ENCODE peak calls at places on chromosomes 1 and 21, in six cellular contexts. N is brain microvascular endothelial cell, G is fibroblast of villous mesenchyme, F is testis, D is astrocyte of the spinal cord, J is adrenal gland. U is an unnamed sample.

GRCh38 chr1:213414901-213415300 is 363.9 kb downstream of the RPS6KC1 start:
- DNase-seq in D (no peak), G (no peak), F (no peak), J (no peak), N (no peak), U (no peak)

GRCh38 chr1:22711071-22711470 is 432 bp downstream of the EPHB2 start:
- DNase-seq in F (no peak), D (no peak), G (no peak), J (no peak), N (no peak), U (no peak)

GRCh38 chr1:23772854-23773242 is 5.4 kb upstream of the PITHD1 start:
- DNase-seq in D (no peak), J (peak; percentile 35), F (no peak), G (no peak), N (no peak), U (no peak)

GRCh38 chr1:225767591-225768540 is 9.8 kb upstream of the SRP9 start:
- DNase-seq in J (peak; percentile 78), G (peak; percentile 87), N (no peak), D (peak; percentile 66), F (peak; percentile 89), U (no peak)

GRCh38 chr1:117574206-117574835 is 31.5 kb upstream of the TENT5C start:
- DNase-seq in J (no peak), F (no peak), N (no peak), D (no peak), G (no peak), U (peak; percentile 68)

GRCh38 chr1:219041819-219042218 is 131.9 kb upstream of the LYPLAL1 start:
- DNase-seq in F (peak; percentile 63), J (no peak), G (peak; percentile 12), D (peak; percentile 68), N (peak; percentile 92), U (no peak)

GRCh38 chr1:91502882-91503184 is 2.2 kb downstream of the CDC7 start:
- DNase-seq in N (peak; percentile 9), D (peak; percentile 41), J (no peak), G (no peak), F (no peak), U (no peak)

GRCh38 chr1:235515844-235516512 is 11.7 kb upstream of the B3GALNT2 start:
- DNase-seq in J (no peak), D (no peak), N (no peak), G (no peak), F (no peak), U (no peak)

GRCh38 chr1:38817958-38818705 is 41.4 kb downstream of the RRAGC start:
- DNase-seq in D (no peak), F (peak; percentile 51), N (no peak), G (peak; percentile 28), J (no peak), U (no peak)

GRCh38 chr1:230312676-230313075 is 113.5 kb downstream of the PGBD5 start:
- DNase-seq in D (no peak), F (no peak), N (no peak), G (no peak), J (no peak), U (no peak)

GRCh38 chr21:45515241-45516061 is 26.8 kb downstream of the SLC19A1 start:
- DNase-seq in D (no peak), G (no peak), J (no peak), F (no peak), N (no peak), U (no peak)

GRCh38 chr1:178011101-178011828 is 41.4 kb upstream of the SEC16B start:
- DNase-seq in F (no peak), D (peak; percentile 36), G (no peak), N (peak; percentile 69), J (no peak), U (no peak)

GRCh38 chr1:40332695-40333094 is 15.6 kb upstream of the COL9A2 start:
- DNase-seq in F (no peak), J (no peak), D (no peak), N (no peak), G (no peak), U (no peak)

GRCh38 chr1:14778882-14779594 is 180.6 kb downstream of the KAZN start:
- DNase-seq in G (peak; percentile 4), J (peak; percentile 54), D (no peak), F (peak; percentile 48), N (peak; percentile 12), U (no peak)

GRCh38 chr1:109598156-109598555 is 21.3 kb downstream of the GNAT2 start:
- DNase-seq in G (no peak), F (no peak), N (no peak), D (no peak), J (no peak), U (no peak)

GRCh38 chr1:109595540-109595939 is 23.9 kb downstream of the GNAT2 start:
- DNase-seq in J (no peak), F (no peak), G (peak; percentile 52), N (no peak), D (no peak), U (no peak)

GRCh38 chr1:109603229-109603628 is 16.2 kb downstream of the GNAT2 start:
- DNase-seq in F (no peak), N (no peak), J (no peak), D (no peak), G (no peak), U (no peak)

DNA sequence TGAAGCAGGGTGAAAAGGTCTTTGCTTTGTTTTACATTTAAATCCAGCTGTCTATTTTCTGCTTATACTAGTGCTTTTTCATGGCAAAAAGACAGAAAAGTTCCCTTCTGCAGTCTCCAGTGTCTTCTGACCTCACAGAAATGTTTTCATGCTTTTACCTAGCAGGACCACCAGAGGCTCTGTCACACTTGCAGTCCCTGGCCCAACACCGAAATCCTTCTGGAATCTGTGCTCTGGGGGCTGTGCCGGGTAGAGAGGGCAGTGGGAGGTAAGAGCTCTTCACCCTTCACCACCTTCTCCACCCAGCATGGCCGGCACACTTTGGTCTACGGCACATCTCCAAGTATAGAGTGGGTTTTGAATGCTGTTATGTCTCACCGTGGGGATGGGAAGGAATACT is 20.8 kb downstream of the GNAT2 start:
- DNase-seq in N (no peak), F (no peak), G (no peak), D (no peak), J (no peak), U (no peak)
- TF ChIP-seq CTCF in N (peak; percentile 53), F (no peak), G (peak; percentile 21), D (peak; percentile 33), J (no peak), U (no peak)

GRCh38 chr1:81594211-81594610 is 206.5 kb upstream of the ADGRL2 start:
- DNase-seq in J (no peak), D (no peak), N (no peak), F (no peak), G (no peak), U (no peak)
- H3K4me3 ChIP-seq in J (no peak overlapping the region), D (no peak overlapping the region), N (no peak overlapping the region), F (no peak overlapping the region), G (no peak overlapping the region), U (no peak overlapping the region)

GRCh38 chr1:221741971-221742554 is at the start of gene DUSP10:
- DNase-seq in N (peak; percentile 100), F (peak; percentile 100), J (peak; percentile 100), D (peak; percentile 100), G (peak; percentile 100), U (peak; percentile 99)
- TF ChIP-seq CTCF in N (peak; percentile 11), F (no peak), J (no peak), D (peak; percentile 10), G (no peak), U (no peak)

GRCh38 chr1:2557146-2558029 is 1.2 kb downstream of the TNFRSF14 start:
- DNase-seq in F (no peak), J (no peak), N (no peak), D (no peak), G (no peak), U (no peak)

GRCh38 chr1:2555634-2556276 is 416 bp upstream of the TNFRSF14 start:
- DNase-seq in G (peak; percentile 76), J (peak; percentile 93), N (no peak), F (peak; percentile 86), D (no peak), U (no peak)

GRCh38 chr1:2554621-2555387 is 1.4 kb upstream of the TNFRSF14 start:
- DNase-seq in J (no peak), D (no peak), F (no peak), G (no peak), N (no peak), U (no peak)

GRCh38 chr1:2558030-2558400 is 1.8 kb downstream of the TNFRSF14 start:
- DNase-seq in N (no peak), F (no peak), J (no peak), D (no peak), G (no peak), U (no peak)

DNA sequence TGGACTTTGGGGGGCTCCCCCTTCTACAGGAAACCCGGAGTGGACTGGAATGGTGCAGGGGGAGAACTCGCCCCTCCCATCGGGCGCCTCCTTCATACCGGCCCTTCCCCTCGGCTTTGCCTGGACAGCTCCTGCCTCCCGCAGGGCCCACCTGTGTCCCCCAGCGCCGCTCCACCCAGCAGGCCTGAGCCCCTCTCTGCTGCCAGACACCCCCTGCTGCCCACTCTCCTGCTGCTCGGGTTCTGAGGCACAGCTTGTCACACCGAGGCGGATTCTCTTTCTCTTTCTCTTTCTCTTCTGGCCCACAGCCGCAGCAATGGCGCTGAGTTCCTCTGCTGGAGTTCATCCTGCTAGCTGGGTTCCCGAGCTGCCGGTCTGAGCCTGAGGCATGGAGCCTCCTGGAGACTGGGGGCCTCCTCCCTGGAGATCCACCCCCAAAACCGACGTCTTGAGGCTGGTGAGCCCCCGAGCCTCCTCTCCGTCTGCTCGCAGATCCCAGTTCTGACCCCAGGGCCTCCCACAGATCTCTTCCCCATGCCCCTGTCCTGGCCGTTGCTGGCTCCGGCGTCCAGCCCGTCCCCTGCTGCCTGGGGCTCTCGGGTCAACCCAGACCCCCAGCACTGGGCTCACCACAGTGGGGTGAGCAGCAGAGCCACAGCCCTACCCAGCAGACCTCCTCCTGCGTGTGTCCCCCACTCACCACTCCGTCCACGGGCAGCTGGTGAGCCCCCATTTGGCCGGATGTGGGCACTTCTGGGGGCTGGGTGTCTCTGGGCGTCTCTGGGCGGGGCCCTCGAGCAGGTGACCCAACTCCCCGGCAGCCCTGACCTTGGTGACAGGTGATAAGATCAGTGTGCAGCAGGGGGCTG is at the start of gene TNFRSF14:
- DNase-seq in F (peak; percentile 50), J (peak; percentile 84), D (peak; percentile 63), G (peak; percentile 75), N (peak; percentile 49), U (no peak)
- H3K4me3 ChIP-seq in F (peak within 1 kb of the TSS; percentile 58), J (peak within 1 kb of the TSS; percentile 17), D (peak within 1 kb of the TSS; percentile 38), G (peak within 1 kb of the TSS; percentile 62), N (peak within 1 kb of the TSS; percentile 57), U (peak within 1 kb of the TSS; percentile 42)

GRCh38 chr1:26160527-26161407 is 1.9 kb downstream of the FAM110D start:
- DNase-seq in N (no peak), F (no peak), D (no peak), G (no peak), J (no peak), U (peak; percentile 7)

GRCh38 chr1:26159113-26160039 is 497 bp downstream of the FAM110D start:
- DNase-seq in J (no peak), G (no peak), D (no peak), F (no peak), N (no peak), U (no peak)

GRCh38 chr1:26162220-26162703 is 3.4 kb downstream of the FAM110D start:
- DNase-seq in G (no peak), N (no peak), D (no peak), F (no peak), J (no peak), U (no peak)

GRCh38 chr1:26163684-26164035 is 4.8 kb downstream of the FAM110D start:
- DNase-seq in N (no peak), F (no peak), D (no peak), J (no peak), G (no peak), U (no peak)

GRCh38 chr1:26161408-26162219 is 2.7 kb downstream of the FAM110D start:
- DNase-seq in G (peak; percentile 45), D (peak; percentile 33), J (no peak), F (peak; percentile 69), N (no peak), U (no peak)
- TF ChIP-seq CTCF in G (no peak), D (peak; percentile 2), J (no peak), F (no peak), N (no peak), U (peak; percentile 31)

GRCh38 chr1:10761503-10762152 is 34.8 kb downstream of the CASZ1 start:
- DNase-seq in F (no peak), G (no peak), D (no peak), N (no peak), J (no peak), U (no peak)
- H3K4me3 ChIP-seq in F (no peak overlapping the region), G (no peak overlapping the region), D (no peak overlapping the region), N (no peak overlapping the region), J (no peak overlapping the region), U (peak overlapping the region; percentile 18)